ENCODE peak calls at places on chromosomes 12 and 14, in seven cellular contexts. N, J, X, M, V, F and B are unnamed samples.

GRCh38 chr14:64733899-64734298 is 29.7 kb downstream of the PLEKHG3 start:
- DNase-seq in N (no peak), J (no peak), X (no peak), M (no peak), V (no peak), F (no peak), B (no peak)

GRCh38 chr12:53200107-53200457 is 7.0 kb downstream of the ITGB7 start:
- DNase-seq in N (no peak), J (no peak), X (no peak), M (no peak), V (peak; percentile 28), F (no peak), B (no peak)

GRCh38 chr12:101962486-101962885 is 85.1 kb downstream of the DRAM1 start:
- DNase-seq in N (no peak), J (no peak), X (no peak), M (peak; percentile 42), V (no peak), F (peak; percentile 82), B (no peak)

GRCh38 chr12:131408036-131408365 is 302.9 kb upstream of the SFSWAP start:
- DNase-seq in N (no peak), J (no peak), X (no peak), M (no peak), V (no peak), F (no peak), B (no peak)

GRCh38 chr12:11158885-11159444 is 12.0 kb upstream of the SMIM10L1 start:
- DNase-seq in N (no peak), J (no peak), X (no peak), M (no peak), V (no peak), F (no peak), B (no peak)

GRCh38 chr12:12872139-12872933 is 19.0 kb upstream of the GPRC5A start:
- DNase-seq in N (no peak), J (no peak), X (peak; percentile 87), M (peak; percentile 56), V (no peak), F (peak; percentile 72), B (no peak)

GRCh38 chr14:53692451-53693330 is 263.9 kb downstream of the BMP4 start:
- DNase-seq in N (no peak), J (no peak), X (no peak), M (no peak), V (no peak), F (no peak), B (no peak)

GRCh38 chr14:75864352-75864751 is 117.4 kb downstream of the TGFB3 start:
- DNase-seq in N (no peak), J (no peak), X (no peak), M (no peak), V (no peak), F (peak; percentile 81), B (no peak)

GRCh38 chr12:131775124-131775903 is 52.9 kb upstream of the MMP17 start:
- DNase-seq in N (no peak), J (no peak), X (no peak), M (no peak), V (no peak), F (peak; percentile 26), B (no peak)

GRCh38 chr12:97267803-97268202 is 194.8 kb upstream of the RMST start:
- DNase-seq in N (no peak), J (no peak), X (no peak), M (no peak), V (no peak), F (no peak), B (no peak)

GRCh38 chr12:49362077-49362476 is 5.2 kb upstream of the SPATS2 start:
- DNase-seq in N (no peak), J (no peak), X (no peak), M (no peak), V (no peak), F (no peak), B (no peak)

GRCh38 chr14:100547633-100548294 is 39.5 kb downstream of the BEGAIN start:
- DNase-seq in N (peak; percentile 84), J (no peak), X (peak; percentile 55), M (peak; percentile 84), V (no peak), F (peak; percentile 65), B (no peak)

GRCh38 chr14:103563089-103563620 is 395 bp downstream of the COA8 start:
- DNase-seq in N (no peak), J (no peak), X (peak; percentile 42), M (no peak), V (no peak), F (no peak), B (no peak)

GRCh38 chr12:119307747-119308146 is 26.8 kb upstream of the CCDC60 start:
- DNase-seq in N (no peak), J (no peak), X (no peak), M (no peak), V (no peak), F (no peak), B (no peak)

GRCh38 chr12:96497800-96498199 is 8.4 kb downstream of the CFAP54 start:
- DNase-seq in N (no peak), J (no peak), X (no peak), M (no peak), V (no peak), F (no peak), B (no peak)

GRCh38 chr12:46787496-46788055 is 38.2 kb downstream of the SLC38A4 start:
- DNase-seq in N (no peak), J (no peak), X (no peak), M (no peak), V (no peak), F (peak; percentile 9), B (no peak)

GRCh38 chr12:119713551-119714031 is 45.7 kb downstream of the PRKAB1 start:
- DNase-seq in N (no peak), J (peak; percentile 65), X (no peak), M (peak; percentile 70), V (no peak), F (no peak), B (no peak)

GRCh38 chr14:60639677-60640076 is 9.6 kb downstream of the SIX1 start:
- DNase-seq in N (no peak), J (no peak), X (no peak), M (no peak), V (no peak), F (no peak), B (no peak)

GRCh38 chr12:63387736-63388135 is 236.7 kb upstream of the AVPR1A start:
- DNase-seq in N (no peak), J (no peak), X (no peak), M (no peak), V (no peak), F (no peak), B (no peak)

GRCh38 chr14:74425525-74426201 is 347 bp downstream of the SYNDIG1L start:
- DNase-seq in N (no peak), J (peak; percentile 49), X (no peak), M (no peak), V (no peak), F (peak; percentile 55), B (no peak)

GRCh38 chr12:109731231-109731731 is 17.7 kb downstream of the FAM222A start:
- DNase-seq in N (peak; percentile 39), J (peak; percentile 34), X (no peak), M (peak; percentile 13), V (peak; percentile 15), F (no peak), B (no peak)

GRCh38 chr14:94164685-94165431 is 9.3 kb upstream of the PPP4R4 start:
- DNase-seq in N (no peak), J (no peak), X (no peak), M (no peak), V (no peak), F (no peak), B (no peak)

GRCh38 chr12:85606455-85606854 is 229.8 kb downstream of the RASSF9 start:
- DNase-seq in N (no peak), J (no peak), X (no peak), M (no peak), V (no peak), F (no peak), B (no peak)

GRCh38 chr12:116299548-116300150 is 22.2 kb upstream of the MED13L start:
- DNase-seq in N (no peak), J (no peak), X (no peak), M (peak; percentile 47), V (no peak), F (peak; percentile 10), B (no peak)

GRCh38 chr14:90510208-90510607 is 113.4 kb downstream of the CALM1 start:
- DNase-seq in N (no peak), J (no peak), X (no peak), M (peak; percentile 58), V (peak; percentile 88), F (no peak), B (peak; percentile 67)
- H3K4me1 ChIP-seq in N (peaks cover 20% of the 10 kb centered on the region), J (no peaks in the 10 kb centered on the region), X (peaks cover 45% of the 10 kb centered on the region), M (peaks cover 12% of the 10 kb centered on the region), V (peaks cover 23% of the 10 kb centered on the region), F (no peaks in the 10 kb centered on the region), B (peaks cover 5% of the 10 kb centered on the region)

GRCh38 chr12:132942611-132943010 is 13.5 kb downstream of the ZNF605 start:
- DNase-seq in N (no peak), J (no peak), X (no peak), M (no peak), V (no peak), F (no peak), B (no peak)
- H3K9me3 ChIP-seq in N (no peaks in the 10 kb centered on the region), J (no peaks in the 10 kb centered on the region), X (peaks cover 13% of the 10 kb centered on the region), M (no peaks in the 10 kb centered on the region), V (peaks cover 88% of the 10 kb centered on the region), F (peaks cover 2% of the 10 kb centered on the region), B (no peaks in the 10 kb centered on the region)

DNA sequence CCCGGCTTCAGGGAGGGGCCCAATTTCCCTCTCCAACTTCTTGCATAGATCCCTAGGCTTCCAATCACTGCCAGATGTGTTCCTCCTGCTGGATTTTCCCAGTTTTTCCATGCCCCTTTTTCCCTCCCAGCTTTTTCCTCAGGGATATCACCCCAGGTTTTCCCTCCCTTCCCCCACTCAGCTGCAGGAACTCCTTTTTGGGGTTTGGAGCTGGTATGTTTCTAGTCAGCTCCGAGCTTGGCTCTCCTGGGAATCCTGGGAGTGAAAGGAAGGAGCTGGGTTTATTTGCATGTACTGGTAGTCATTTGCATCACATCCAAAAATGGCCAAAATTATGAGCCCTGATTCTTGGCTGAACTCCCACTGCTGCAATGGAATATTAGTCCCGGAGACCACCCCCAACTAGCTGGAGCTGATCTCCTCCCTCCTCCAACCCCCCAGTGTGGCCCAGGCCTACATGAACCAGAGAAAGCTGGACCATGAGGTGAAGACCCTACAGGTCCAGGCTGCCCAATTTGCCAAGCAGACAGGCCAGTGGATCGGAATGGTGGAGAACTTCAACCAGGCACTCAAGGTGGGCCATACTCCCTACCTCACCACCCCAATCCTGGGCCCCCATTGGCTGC is 1.4 kb upstream of the RDH5 start:
- DNase-seq in N (peak; percentile 46), J (no peak), X (no peak), M (no peak), V (no peak), F (no peak), B (no peak)
- H3K4me1 ChIP-seq in N (peaks cover 76% of the 10 kb centered on the region), J (peaks cover 5% of the 10 kb centered on the region), X (peaks cover 60% of the 10 kb centered on the region), M (peaks cover 23% of the 10 kb centered on the region), V (peaks cover 24% of the 10 kb centered on the region), F (peaks cover 55% of the 10 kb centered on the region), B (peaks cover 35% of the 10 kb centered on the region)

DNA sequence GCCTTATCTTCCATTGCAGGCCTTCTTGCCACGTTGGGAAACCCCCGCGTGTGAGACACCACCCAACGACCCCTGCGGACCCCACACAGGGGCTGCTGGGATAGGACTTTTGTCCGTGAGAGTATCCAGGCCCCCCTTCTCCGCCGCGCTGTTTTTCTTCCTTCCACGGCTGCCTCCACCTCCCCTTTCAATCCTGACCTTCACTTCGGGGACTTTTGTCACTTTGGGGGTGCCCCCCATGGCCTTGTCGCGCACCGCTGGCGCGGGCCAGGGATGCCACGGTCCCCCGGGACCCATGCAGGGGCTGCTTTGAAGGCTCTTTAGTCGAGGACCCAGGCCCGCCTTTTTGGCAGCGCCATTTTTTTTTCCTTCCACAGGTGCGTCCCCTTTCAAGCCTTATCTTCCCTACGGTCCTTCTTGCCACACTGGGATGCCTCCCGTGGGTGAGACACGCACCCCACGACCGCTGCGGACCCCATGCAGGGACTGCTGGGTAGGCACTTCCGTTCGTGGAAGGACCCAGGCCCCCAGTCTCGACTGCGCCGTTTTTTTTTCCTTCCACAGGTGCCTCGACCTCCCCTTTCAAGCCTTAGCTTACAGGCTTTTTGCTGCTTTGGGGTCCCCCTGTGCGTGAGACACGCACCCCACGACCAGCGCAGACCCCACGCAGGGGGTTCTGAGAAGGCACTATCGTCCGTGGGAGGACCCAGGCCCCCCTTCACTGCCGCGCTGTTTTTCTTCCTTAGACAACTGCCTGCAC is 267.3 kb downstream of the ALG10 start:
- DNase-seq in N (peak; percentile 36), J (peak; percentile 32), X (no peak), M (peak; percentile 26), V (no peak), F (no peak), B (peak; percentile 33)
- H3K9me3 ChIP-seq in N (no peaks in the 10 kb centered on the region), J (no peaks in the 10 kb centered on the region), X (peaks cover 8% of the 10 kb centered on the region), M (no peaks in the 10 kb centered on the region), V (peaks cover 100% of the 10 kb centered on the region), F (no peaks in the 10 kb centered on the region), B (no peaks in the 10 kb centered on the region)